ENCODE peak calls at places on chromosomes 7 and 10, in five cellular contexts. N, X, W, J and E are unnamed samples.

GRCh38 chr10:28897617-28898464 is 220.5 kb downstream of the BAMBI start:
- DNase-seq in N (no peak), J (no peak), X (no peak), W (no peak), E (no peak)

GRCh38 chr10:71059059-71059818 is 153.1 kb upstream of the UNC5B start:
- DNase-seq in W (no peak), J (no peak), N (no peak), X (no peak), E (no peak)

GRCh38 chr7:19118896-19119301 is 1.5 kb upstream of the TWIST1 start:
- DNase-seq in J (no peak), N (no peak), X (no peak), W (no peak), E (no peak)

GRCh38 chr7:30987178-30987577 is 23.4 kb downstream of the GHRHR start:
- DNase-seq in J (no peak), N (no peak), W (no peak), X (no peak), E (no peak)

GRCh38 chr7:106626376-106627293 is 34.3 kb downstream of the CCDC71L start:
- DNase-seq in W (no peak), X (no peak), N (no peak), J (no peak), E (no peak)

GRCh38 chr7:135914346-135914745 is 62.8 kb downstream of the MTPN start:
- DNase-seq in X (no peak), W (no peak), J (no peak), N (no peak), E (no peak)

GRCh38 chr7:105768898-105769507 is 107.4 kb downstream of the ATXN7L1 start:
- DNase-seq in N (no peak), X (no peak), J (no peak), W (no peak), E (no peak)

GRCh38 chr10:126455766-126456425 is 67.6 kb upstream of the ADAM12 start:
- DNase-seq in W (no peak), N (no peak), X (no peak), J (no peak), E (no peak)

GRCh38 chr7:156194813-156195212 is 382.6 kb upstream of the SHH start:
- DNase-seq in J (no peak), X (no peak), N (no peak), W (no peak), E (no peak)

GRCh38 chr7:44764081-44764480 is 15.4 kb downstream of the ZMIZ2 start:
- DNase-seq in N (no peak), X (no peak), J (no peak), W (no peak), E (no peak)

GRCh38 chr7:80093349-80093748 is 41.3 kb upstream of the GNAI1 start:
- DNase-seq in N (no peak), J (no peak), W (no peak), X (no peak), E (no peak)

GRCh38 chr10:51867956-51868355 is 168.6 kb upstream of the CSTF2T start:
- DNase-seq in W (no peak), J (no peak), X (no peak), N (no peak), E (no peak)

GRCh38 chr10:13347235-13348156 is 597 bp downstream of the SEPHS1 start:
- DNase-seq in J (no peak), N (peak), X (peak), W (no peak), E (peak)
- TF ChIP-seq POLR2A in J (no peak), N (no peak), X (no peak), W (peak), E (no peak)

GRCh38 chr10:44946201-44946600 is 13.4 kb upstream of the RASSF4 start:
- DNase-seq in J (no peak), W (no peak), X (no peak), N (no peak), E (no peak)
- TF ChIP-seq TAF1 in J (no peak), W (no peak), X (no peak), N (no peak), E (no peak)

GRCh38 chr7:28180031-28180363 is 598 bp downstream of the JAZF1 start:
- DNase-seq in J (no peak), W (no peak), X (no peak), N (peak), E (no peak)

GRCh38 chr7:28180364-28181147 is at the start of gene JAZF1:
- DNase-seq in X (no peak), N (peak), W (peak), J (no peak), E (peak)

GRCh38 chr7:28178537-28178936 is 2.1 kb downstream of the JAZF1 start:
- DNase-seq in N (no peak), J (no peak), W (no peak), X (no peak), E (peak)

GRCh38 chr7:28177836-28178235 is 2.8 kb downstream of the JAZF1 start:
- DNase-seq in N (no peak), X (no peak), J (no peak), W (no peak), E (no peak)

GRCh38 chr7:28179081-28180030 is 1.2 kb downstream of the JAZF1 start:
- DNase-seq in N (peak), J (no peak), X (no peak), W (no peak), E (peak)
- TF ChIP-seq POLR2AphosphoS5 in N (no peak), J (no peak), X (no peak), W (no peak), E (no peak)

GRCh38 chr10:17226891-17227303 is 1.1 kb upstream of the VIM start:
- DNase-seq in J (no peak), N (no peak), W (no peak), X (no peak), E (no peak)

GRCh38 chr10:17229717-17229966 is 1.6 kb downstream of the VIM start:
- DNase-seq in N (no peak), W (no peak), X (no peak), J (no peak), E (no peak)

GRCh38 chr10:17227367-17228080 is 517 bp upstream of the VIM start:
- DNase-seq in W (no peak), N (no peak), J (peak), X (no peak), E (no peak)

GRCh38 chr10:17229016-17229716 is 1.1 kb downstream of the VIM start:
- DNase-seq in X (no peak), N (peak), W (no peak), J (no peak), E (no peak)

DNA sequence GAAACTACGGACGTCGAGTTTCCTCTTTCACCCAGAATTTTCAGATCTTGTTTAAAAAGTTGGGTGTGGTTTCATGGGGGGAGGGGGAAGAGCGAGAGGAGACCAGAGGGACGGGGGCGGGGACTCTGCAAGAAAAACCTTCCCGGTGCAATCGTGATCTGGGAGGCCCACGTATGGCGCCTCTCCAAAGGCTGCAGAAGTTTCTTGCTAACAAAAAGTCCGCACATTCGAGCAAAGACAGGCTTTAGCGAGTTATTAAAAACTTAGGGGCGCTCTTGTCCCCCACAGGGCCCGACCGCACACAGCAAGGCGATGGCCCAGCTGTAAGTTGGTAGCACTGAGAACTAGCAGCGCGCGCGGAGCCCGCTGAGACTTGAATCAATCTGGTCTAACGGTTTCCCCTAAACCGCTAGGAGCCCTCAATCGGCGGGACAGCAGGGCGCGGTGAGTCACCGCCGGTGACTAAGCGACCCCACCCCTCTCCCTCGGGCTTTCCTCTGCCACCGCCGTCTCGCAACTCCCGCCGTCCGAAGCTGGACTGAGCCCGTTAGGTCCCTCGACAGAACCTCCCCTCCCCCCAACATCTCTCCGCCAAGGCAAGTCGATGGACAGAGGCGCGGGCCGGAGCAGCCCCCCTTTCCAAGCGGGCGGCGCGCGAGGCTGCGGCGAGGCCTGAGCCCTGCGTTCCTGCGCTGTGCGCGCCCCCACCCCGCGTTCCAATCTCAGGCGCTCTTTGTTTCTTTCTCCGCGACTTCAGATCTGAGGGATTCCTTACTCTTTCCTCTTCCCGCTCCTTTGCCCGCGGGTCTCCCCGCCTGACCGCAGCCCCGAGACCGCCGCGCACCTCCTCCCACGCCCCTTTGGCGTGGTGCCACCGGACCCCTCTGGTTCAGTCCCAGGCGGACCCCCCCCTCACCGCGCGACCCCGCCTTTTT is at the start of gene VIM:
- DNase-seq in N (peak), W (peak), X (no peak), J (peak), E (no peak)
- TF ChIP-seq POLR2A in N (peak), W (no peak), X (no peak), J (peak), E (no peak)

GRCh38 chr10:132207536-132208488 is 21.1 kb downstream of the DPYSL4 start:
- DNase-seq in W (no peak), J (no peak), N (no peak), X (no peak), E (no peak)
- TF ChIP-seq TAF1 in W (no peak), J (no peak), N (no peak), X (no peak), E (no peak)

DNA sequence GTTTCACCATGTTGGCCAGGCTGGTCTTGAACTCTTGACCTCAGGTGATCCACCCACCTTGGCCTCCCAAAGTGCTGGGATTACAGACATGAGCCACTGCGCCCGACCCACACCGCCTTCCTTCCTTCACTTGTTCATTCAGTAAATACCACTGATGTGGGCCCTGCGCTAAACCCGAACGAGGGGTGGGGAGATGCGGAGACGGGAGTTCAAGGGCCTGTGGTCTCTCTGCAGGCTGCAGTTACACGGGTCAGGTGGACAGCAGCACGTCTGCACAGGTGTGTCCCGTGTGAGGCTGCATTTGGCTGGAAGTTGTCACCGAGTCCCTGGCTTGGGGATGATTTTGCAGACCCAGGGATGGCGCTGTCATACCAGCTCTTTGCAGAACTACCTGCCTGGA is 38.1 kb downstream of the COL26A1 start:
- DNase-seq in X (no peak), N (no peak), W (no peak), J (no peak), E (no peak)
- TF ChIP-seq POLR2AphosphoS5 in X (no peak), N (no peak), W (no peak), J (no peak), E (no peak)

DNA sequence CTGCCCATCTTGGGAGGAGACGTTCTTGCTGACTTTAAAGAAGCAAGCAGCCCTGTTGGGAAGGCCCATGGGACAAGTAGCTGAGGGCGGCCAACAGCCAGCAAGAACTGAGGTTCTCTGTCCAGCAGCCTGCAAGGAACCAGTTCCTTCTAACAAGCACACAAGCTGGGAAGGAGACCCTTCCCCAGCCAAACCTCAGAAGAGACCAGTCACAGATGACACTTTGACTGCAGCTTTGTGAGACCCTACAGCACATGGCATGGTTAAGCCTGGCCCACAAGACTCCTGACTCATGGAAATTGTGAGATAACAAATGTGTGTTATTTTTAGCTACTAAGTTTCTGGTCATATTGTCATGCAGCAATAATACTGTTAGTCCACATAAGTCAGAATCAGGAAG is 99.9 kb downstream of the PRLHR start:
- DNase-seq in X (no peak), J (no peak), W (no peak), N (peak), E (no peak)
- TF ChIP-seq POLR2A in X (no peak), J (no peak), W (no peak), N (no peak), E (no peak)